ENCODE peak calls at places on chromosomes 2 and 18, in eight cellular contexts. F is CD8-positive, alpha-beta T cell; A is MM.1S; L is kidney; P is nephron progenitor cell; H is A549; O is IMR-90; Q is astrocyte of the cerebellum. C is an unnamed sample.

GRCh38 chr2:162164802-162165201 is 12.8 kb upstream of the GCG start:
- DNase-seq in F (no peak), A (no peak), L (no peak), P (no peak), H (no peak), O (peak; percentile 33), Q (no peak), C (no peak)

GRCh38 chr18:11947214-11948119 is 33.8 kb upstream of the IMPA2 start:
- DNase-seq in F (peak; percentile 44), A (peak; percentile 69), L (peak; percentile 96), P (peak; percentile 72), H (no peak), O (peak; percentile 97), Q (peak; percentile 89), C (peak; percentile 85)

GRCh38 chr2:182980115-182980514 is 58.1 kb downstream of the NCKAP1 start:
- DNase-seq in F (no peak), A (peak; percentile 73), L (no peak), P (no peak), H (peak; percentile 33), O (peak; percentile 62), Q (peak; percentile 29), C (peak; percentile 3)

GRCh38 chr2:102872388-102872787 is 110.6 kb downstream of the TMEM182 start:
- DNase-seq in F (no peak), A (no peak), L (no peak), P (no peak), H (no peak), O (no peak), Q (no peak), C (no peak)

GRCh38 chr2:157312866-157313486 is 12.6 kb downstream of the ERMN start:
- DNase-seq in F (no peak), A (no peak), L (no peak), P (no peak), H (no peak), O (peak; percentile 34), Q (no peak), C (no peak)

GRCh38 chr2:112958428-112959108 is 19.2 kb upstream of the IL36G start:
- DNase-seq in F (peak; percentile 31), A (peak; percentile 58), L (no peak), P (peak; percentile 40), H (peak; percentile 48), O (peak; percentile 57), Q (peak; percentile 36), C (peak; percentile 12)

GRCh38 chr2:133379159-133379558 is 189.1 kb downstream of the NCKAP5 start:
- DNase-seq in F (no peak), A (no peak), L (no peak), P (no peak), H (no peak), O (peak; percentile 20), Q (no peak), C (no peak)

GRCh38 chr2:69298261-69298660 is 88.8 kb downstream of the GFPT1 start:
- DNase-seq in F (no peak), A (no peak), L (no peak), P (no peak), H (no peak), O (peak; percentile 94), Q (peak; percentile 78), C (peak; percentile 67)

GRCh38 chr2:224059178-224059577 is 20.1 kb upstream of the SERPINE2 start:
- DNase-seq in F (no peak), A (no peak), L (no peak), P (no peak), H (no peak), O (no peak), Q (no peak), C (no peak)

GRCh38 chr2:238420878-238421694 is 5.6 kb upstream of the ASB1 start:
- DNase-seq in F (no peak), A (no peak), L (no peak), P (peak; percentile 36), H (no peak), O (no peak), Q (no peak), C (no peak)

DNA sequence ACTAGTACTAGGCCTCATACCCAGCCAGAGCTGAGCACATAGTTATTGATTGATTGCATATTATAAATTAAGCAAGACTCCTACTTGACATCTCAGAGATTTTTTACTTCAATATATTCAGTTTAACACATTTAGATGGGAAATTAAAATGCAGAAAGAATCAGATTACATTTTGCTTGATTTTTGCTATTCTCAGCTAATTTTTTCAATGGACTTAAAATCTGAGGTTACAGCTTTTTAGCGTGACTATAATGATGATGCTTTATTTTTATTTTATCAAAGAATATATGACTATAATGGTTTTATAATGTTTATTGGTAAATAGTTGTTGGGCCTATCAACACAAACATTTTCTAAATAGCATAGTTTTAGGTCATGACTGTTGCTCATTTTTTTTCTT is 493.0 kb upstream of the CNTNAP5 start:
- DNase-seq in F (no peak), A (no peak), L (no peak), P (no peak), H (no peak), O (no peak), Q (no peak), C (no peak)
- TF ChIP-seq CTCF in F (no peak), A (no peak), L (no peak), P (no peak), H (no peak), O (no peak), Q (no peak), C (no peak)

GRCh38 chr2:74632209-74632938 is 15.8 kb downstream of the M1AP start:
- DNase-seq in F (no peak), A (no peak), L (no peak), P (no peak), H (peak; percentile 16), O (peak; percentile 23), Q (no peak), C (no peak)
- TF ChIP-seq CTCF in F (no peak), A (no peak), L (no peak), P (no peak), H (no peak), O (no peak), Q (peak; percentile 30), C (no peak)

GRCh38 chr2:128469203-128469602 is 150.5 kb upstream of the HS6ST1 start:
- DNase-seq in F (no peak), A (no peak), L (no peak), P (no peak), H (no peak), O (no peak), Q (no peak), C (no peak)
- TF ChIP-seq CTCF in F (no peak), A (peak; percentile 48), L (no peak), P (peak; percentile 15), H (no peak), O (peak; percentile 31), Q (no peak), C (peak; percentile 10)

GRCh38 chr2:61910603-61911002 is 5.1 kb downstream of the COMMD1 start:
- DNase-seq in F (no peak), A (no peak), L (no peak), P (no peak), H (no peak), O (no peak), Q (no peak), C (no peak)
- TF ChIP-seq CTCF in F (no peak), A (peak; percentile 32), L (peak; percentile 17), P (peak; percentile 18), H (peak; percentile 61), O (peak; percentile 25), Q (no peak), C (peak; percentile 13)

DNA sequence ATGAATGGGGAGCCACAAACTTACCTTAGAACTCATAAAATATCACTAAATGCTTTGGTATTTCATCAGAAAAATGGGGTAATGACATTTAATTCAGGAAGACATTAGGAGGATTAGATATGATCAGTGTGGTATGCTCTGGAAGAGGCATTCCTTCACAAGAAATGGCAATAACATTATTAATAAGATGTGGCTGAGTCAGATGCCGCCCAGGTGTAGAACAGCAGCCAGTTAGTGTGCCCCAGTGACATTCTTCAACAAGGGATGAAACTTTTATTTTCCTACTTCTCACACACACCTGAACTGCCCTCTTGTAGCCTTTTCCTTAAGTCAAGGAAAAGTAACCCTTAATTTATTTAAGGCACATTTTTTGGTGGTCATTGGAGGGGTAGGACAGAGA is 69.2 kb upstream of the DYNAP start:
- DNase-seq in F (no peak), A (no peak), L (no peak), P (no peak), H (no peak), O (no peak), Q (no peak), C (no peak)
- TF ChIP-seq CTCF in F (no peak), A (no peak), L (no peak), P (no peak), H (no peak), O (no peak), Q (no peak), C (no peak)